ENCODE peak calls at places on chromosomes 11 and 22, in nine cellular contexts. A, S, F, E, B, W, Z, P and I are unnamed samples.

GRCh38 chr11:104968856-104969776 is 742 bp upstream of the CASP4 start:
- DNase-seq in E (peak), Z (peak), A (peak), B (no peak), S (peak), F (no peak), W (no peak), P (peak), I (peak)

GRCh38 chr22:38230108-38230825 is 28.5 kb downstream of the MAFF start:
- DNase-seq in Z (peak), P (peak), S (peak), F (no peak), A (no peak), W (no peak), B (peak), E (peak), I (no peak)

GRCh38 chr11:70038034-70038834 is 39.9 kb upstream of the ANO1 start:
- DNase-seq in B (no peak), A (no peak), F (no peak), S (no peak), E (peak), W (no peak), P (no peak), Z (no peak), I (no peak)

GRCh38 chr11:118194835-118195627 is 18.6 kb upstream of the SCN2B start:
- DNase-seq in A (no peak), Z (peak), W (peak), F (no peak), P (peak), E (peak), B (no peak), S (peak), I (peak)

GRCh38 chr11:22778642-22779041 is 51.0 kb downstream of the SVIP start:
- DNase-seq in F (no peak), S (no peak), P (no peak), B (no peak), W (no peak), Z (no peak), E (no peak), A (no peak), I (no peak)

GRCh38 chr11:2769779-2770555 is 70.2 kb upstream of the KCNQ1OT1 start:
- DNase-seq in W (no peak), E (peak), Z (peak), S (no peak), F (no peak), B (no peak), P (no peak), A (no peak), I (no peak)

GRCh38 chr11:117281159-117281558 is 10.0 kb upstream of the BACE1-AS start:
- DNase-seq in W (no peak), F (no peak), A (no peak), B (no peak), E (peak), S (peak), P (peak), Z (no peak), I (no peak)

GRCh38 chr11:120021391-120021953 is 116.4 kb downstream of the TRIM29 start:
- DNase-seq in W (no peak), F (no peak), A (no peak), Z (no peak), E (peak), P (no peak), B (no peak), S (no peak), I (no peak)

GRCh38 chr11:111302298-111302697 is 4.0 kb downstream of the POU2AF3 start:
- DNase-seq in A (no peak), F (no peak), W (no peak), P (no peak), E (no peak), S (no peak), B (no peak), Z (no peak), I (no peak)

GRCh38 chr11:94708642-94709041 is 59.5 kb upstream of the AMOTL1 start:
- DNase-seq in F (no peak), B (no peak), S (no peak), W (no peak), Z (peak), A (no peak), E (no peak), P (no peak), I (no peak)

GRCh38 chr11:76823481-76824028 is 37.2 kb upstream of the ACER3 start:
- DNase-seq in A (peak), S (peak), E (peak), F (no peak), W (peak), B (no peak), P (no peak), Z (no peak), I (peak)

GRCh38 chr11:5280582-5281102 is 10.9 kb upstream of the HBE1 start:
- DNase-seq in Z (no peak), B (no peak), E (peak), F (no peak), S (peak), W (peak), A (peak), P (peak), I (peak)

GRCh38 chr22:24730864-24731263 is 43.7 kb downstream of the PIWIL3 start:
- DNase-seq in A (no peak), P (no peak), S (no peak), F (no peak), Z (no peak), W (no peak), E (peak), B (no peak), I (no peak)

GRCh38 chr11:96707273-96707672 is 317.5 kb downstream of the JRKL start:
- DNase-seq in W (no peak), E (no peak), A (no peak), S (no peak), B (no peak), F (no peak), P (no peak), Z (no peak), I (no peak)

GRCh38 chr11:70498976-70499801 is 100.9 kb downstream of the CTTN start:
- DNase-seq in B (no peak), F (no peak), A (no peak), S (no peak), Z (no peak), W (no peak), E (no peak), P (no peak), I (peak)

GRCh38 chr11:65743928-65744698 is 23.5 kb upstream of the RNASEH2C start:
- DNase-seq in E (peak), S (peak), P (peak), W (peak), A (no peak), B (no peak), Z (no peak), F (no peak), I (peak)

DNA sequence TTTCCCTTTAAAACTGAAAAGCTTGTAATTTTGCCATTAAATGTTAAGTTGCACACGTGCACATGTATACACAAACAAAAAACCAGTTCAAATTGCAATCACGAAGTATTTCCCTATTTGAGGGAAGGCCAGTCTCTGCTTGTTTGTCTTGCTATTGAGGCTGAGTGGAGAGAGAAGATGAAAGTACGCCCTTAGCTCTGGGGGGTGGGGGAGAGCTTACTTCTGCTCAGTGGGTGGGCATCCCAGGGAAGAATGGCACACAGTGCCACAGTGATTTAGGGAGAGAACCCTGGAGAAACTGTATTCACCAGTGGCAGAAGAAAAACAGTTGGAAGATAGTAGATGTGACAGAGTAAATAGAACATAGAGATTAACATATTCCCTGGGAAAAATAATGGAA is 8.7 kb downstream of the YAP1 start:
- DNase-seq in B (no peak), Z (no peak), P (no peak), A (no peak), S (no peak), F (no peak), W (no peak), E (peak), I (no peak)
- H3K4me3 ChIP-seq in B (no peak), Z (no peak), P (no peak), A (no peak), S (no peak), F (no peak), W (no peak), E (peak), I (no peak)

DNA sequence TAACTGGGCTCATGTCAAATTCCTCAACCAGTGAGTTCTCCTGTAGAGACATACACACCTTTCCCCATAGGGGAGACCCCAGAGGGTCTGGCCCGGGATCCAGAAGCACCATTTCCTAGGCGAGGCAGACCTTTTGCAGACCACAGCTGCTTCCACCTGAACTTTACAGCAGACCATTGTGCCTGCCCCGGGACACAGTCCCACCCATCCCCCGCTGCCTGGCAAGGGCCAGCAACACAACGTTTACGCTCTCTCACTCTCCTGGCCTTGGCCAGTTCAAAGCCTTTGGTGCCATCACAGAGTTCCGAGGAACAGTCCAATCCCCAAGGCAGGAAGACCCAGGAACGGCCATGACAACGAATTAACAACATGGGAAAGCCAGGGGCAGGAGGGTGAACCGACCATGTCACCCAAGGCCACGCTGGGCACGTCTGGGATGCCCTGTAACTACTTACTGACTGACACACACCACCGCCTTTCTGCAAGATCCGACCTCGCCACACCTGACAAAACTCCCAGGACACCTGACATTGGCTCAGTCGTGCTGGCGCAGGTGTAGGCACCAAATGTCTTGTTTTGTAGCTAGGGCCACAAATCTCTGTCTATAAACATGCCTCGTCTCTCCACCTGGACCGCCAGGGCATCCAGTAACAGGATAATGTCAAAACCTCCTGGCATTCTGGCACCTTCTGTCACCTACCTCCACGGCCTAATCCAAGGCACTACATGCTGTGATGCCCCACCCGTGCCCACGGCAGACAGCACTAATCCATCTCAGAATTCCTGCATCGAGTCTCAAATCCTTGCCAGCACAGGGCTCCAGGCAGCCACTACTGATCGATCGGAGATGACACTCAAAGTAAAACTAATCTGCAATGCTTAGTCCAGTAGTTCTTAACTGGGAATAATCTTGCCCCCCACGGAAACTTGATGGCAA is 51.3 kb downstream of the MYH9 start:
- DNase-seq in W (no peak), F (no peak), E (no peak), P (no peak), S (no peak), A (no peak), Z (no peak), B (no peak), I (peak)
- H3K27ac ChIP-seq in W (peak), F (peak), E (peak), P (peak), S (peak), A (peak), Z (peak), B (peak), I (peak)

DNA sequence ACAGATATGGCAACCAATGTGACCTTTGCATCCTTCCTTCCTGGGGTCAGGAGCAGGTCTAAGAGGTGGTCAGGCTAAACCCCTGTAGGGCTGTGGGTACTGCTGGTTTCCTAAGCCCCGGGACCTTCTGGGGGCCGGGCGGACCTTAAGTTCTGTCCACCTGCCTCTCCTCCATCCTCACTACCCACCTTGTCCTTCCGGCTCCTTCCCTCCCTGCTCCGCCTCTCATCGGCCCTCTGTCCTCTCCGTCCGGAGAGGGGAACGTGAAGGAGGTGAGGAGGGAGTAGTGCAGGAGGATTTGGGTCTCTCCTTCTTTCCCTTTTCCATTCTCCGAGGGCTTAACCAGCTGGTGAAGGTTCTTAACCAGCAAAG is 28.3 kb upstream of the PARVB start:
- DNase-seq in S (no peak), B (no peak), E (no peak), A (no peak), W (no peak), Z (no peak), P (no peak), F (no peak), I (no peak)
- H3K4me3 ChIP-seq in S (no peak), B (peak), E (no peak), A (no peak), W (no peak), Z (no peak), P (no peak), F (peak), I (no peak)

DNA sequence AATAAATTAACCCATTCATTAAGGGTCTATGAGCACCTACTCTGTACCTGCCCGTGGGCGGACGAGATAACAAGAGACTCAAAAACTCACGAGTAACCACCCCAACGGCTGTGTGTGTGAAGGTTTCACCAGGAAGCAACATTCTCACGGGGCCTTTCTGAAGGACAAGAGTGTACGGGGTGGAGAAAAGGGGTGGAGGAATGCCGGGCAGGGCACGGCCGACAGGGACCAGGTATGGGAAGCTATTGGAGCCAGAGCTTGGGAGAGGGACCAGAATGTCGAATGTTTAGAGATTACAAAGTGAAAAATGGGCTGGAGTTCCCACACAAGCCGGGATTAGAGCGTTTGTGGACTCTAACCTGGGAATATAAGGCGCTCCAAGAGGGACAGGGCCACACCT is 1.6 kb downstream of the KMT5B start:
- DNase-seq in P (no peak), S (no peak), Z (peak), B (no peak), F (no peak), A (no peak), E (no peak), W (no peak), I (no peak)
- H3K27ac ChIP-seq in P (no peak), S (no peak), Z (peak), B (peak), F (no peak), A (peak), E (no peak), W (no peak), I (no peak)

DNA sequence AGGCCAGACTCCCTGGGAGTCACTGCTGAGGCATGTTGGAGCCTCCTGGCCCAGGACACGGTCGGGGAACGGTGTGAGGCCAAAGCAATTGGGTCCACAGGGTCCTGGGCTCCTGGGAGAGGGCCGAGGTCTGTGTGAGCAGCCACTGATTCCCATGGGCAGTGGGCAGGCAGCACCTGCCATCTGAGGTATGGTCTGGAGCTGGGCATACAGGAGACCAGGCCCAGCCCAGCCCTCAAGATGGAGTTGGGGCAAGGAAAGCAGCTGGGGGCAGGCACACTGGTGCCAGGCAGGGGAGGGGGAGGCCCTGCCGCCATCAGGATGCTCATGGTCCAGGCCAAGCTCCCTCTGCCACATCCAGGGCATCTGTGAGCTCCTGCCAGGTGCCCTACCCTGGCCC is 32.2 kb upstream of the HMOX1 start:
- DNase-seq in Z (no peak), P (no peak), E (no peak), B (no peak), W (no peak), F (no peak), S (no peak), A (no peak), I (no peak)
- H3K4me3 ChIP-seq in Z (no peak), P (no peak), E (no peak), B (no peak), W (no peak), F (no peak), S (no peak), A (no peak), I (no peak)

DNA sequence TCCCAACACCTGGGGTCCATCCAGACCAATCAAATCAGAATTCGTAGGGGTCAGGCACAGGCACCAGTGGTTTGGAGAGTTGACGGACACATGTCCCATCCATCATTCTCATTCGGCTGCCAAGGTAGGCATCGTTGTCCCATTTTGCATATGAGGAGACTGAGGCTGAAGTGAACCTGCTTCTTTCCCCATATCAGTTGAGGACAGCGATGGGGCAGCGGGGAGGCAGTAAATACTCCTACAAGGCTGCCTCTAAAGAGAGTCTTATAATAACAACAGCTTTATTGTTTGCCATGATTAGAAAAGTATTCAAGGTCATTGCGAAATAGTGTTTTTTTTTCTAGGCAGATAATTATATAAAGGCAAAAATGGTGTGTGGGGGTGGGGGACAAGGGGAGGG is 1.6 kb upstream of the BEST1 start:
- DNase-seq in F (no peak), Z (no peak), E (no peak), A (no peak), P (no peak), W (no peak), B (no peak), S (peak), I (no peak)
- H3K27ac ChIP-seq in F (no peak), Z (no peak), E (no peak), A (no peak), P (no peak), W (no peak), B (no peak), S (no peak), I (peak)

GRCh38 chr22:46008836-46009596 is 32.1 kb upstream of the WNT7B start:
- DNase-seq in Z (no peak), W (no peak), B (no peak), P (no peak), E (no peak), S (no peak), A (no peak), F (no peak), I (peak)

GRCh38 chr22:46007848-46008261 is 30.9 kb upstream of the WNT7B start:
- DNase-seq in Z (peak), S (peak), B (no peak), W (peak), P (peak), A (no peak), F (no peak), E (no peak), I (peak)

GRCh38 chr22:46008291-46008690 is 31.3 kb upstream of the WNT7B start:
- DNase-seq in S (no peak), E (no peak), Z (no peak), A (no peak), P (peak), W (no peak), F (no peak), B (no peak), I (no peak)

GRCh38 chr22:46006379-46007002 is 29.5 kb upstream of the WNT7B start:
- DNase-seq in Z (peak), S (peak), F (peak), P (peak), W (peak), A (no peak), B (peak), E (peak), I (peak)

DNA sequence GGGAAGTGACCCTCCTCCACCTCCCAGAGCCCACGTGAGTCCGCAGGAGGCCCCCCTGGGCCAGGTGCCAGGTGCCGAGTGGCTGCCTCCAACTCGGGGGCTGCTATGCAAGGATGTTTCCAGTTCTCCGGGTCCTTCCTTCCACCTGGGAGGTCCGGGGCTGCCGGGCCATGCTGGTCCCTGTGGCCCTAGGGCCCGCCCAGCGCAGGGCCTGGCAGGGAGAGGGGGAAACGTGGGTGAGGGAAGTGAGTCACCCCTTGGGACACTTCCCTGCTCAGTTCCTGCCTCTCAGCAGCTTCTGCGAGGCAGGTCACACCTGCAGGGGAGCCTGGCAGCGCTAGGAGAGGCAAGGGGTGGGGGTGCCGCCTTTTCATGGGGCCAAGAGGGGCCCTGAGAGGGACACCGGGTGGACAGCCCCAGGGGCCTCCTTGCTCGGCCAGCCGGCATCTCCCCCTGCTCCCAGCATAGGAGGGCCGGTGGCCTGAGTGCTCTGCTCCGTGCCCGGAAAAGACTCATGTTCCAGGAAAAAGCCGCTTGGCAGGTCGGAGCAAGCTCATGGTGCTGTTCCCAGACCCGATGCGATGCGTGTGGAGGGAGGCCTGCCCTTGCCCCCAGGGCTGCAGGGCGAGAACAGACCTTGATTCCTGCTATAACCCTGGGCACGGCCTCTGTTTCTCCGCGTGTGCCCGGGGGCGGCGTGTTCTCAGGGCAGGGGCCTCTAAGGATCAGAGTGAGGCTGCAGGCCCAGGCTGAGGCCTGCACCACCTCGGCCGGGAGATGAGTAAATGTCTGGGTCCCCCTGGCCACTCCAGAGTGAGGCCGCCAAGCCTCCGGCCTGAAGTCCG is 30.3 kb upstream of the WNT7B start:
- DNase-seq in E (no peak), F (no peak), P (peak), B (no peak), S (peak), A (no peak), Z (peak), W (peak), I (peak)
- H3K4me3 ChIP-seq in E (no peak), F (no peak), P (peak), B (no peak), S (no peak), A (peak), Z (no peak), W (peak), I (no peak)

DNA sequence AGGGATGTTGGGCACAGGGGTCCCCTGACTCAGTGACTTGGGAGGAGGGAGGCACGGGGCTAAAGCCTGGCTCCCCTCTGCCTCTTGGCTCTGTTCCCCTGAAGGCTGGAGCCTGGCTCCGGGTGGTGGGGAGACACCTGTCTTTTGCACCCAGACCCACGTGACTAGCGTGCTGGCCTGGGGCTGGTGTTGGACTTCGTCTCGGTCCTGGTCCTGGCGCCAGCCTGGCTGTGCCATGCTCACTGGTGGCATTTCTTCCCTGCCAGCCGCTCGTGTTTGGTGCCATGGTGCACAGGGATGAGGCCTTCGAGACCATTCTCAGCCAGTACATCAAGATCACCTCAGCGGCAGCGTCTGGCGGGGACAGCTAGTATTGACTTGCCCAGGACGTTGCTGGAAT is 56.7 kb downstream of the GRAMD4 start:
- DNase-seq in P (no peak), E (no peak), F (no peak), B (no peak), Z (no peak), A (no peak), S (no peak), W (no peak), I (no peak)
- H3K27ac ChIP-seq in P (no peak), E (no peak), F (no peak), B (no peak), Z (no peak), A (no peak), S (no peak), W (no peak), I (no peak)